ENCODE peak calls at places on chromosomes 11 and 22, in four cellular contexts. J is transverse colon, L is brain microvascular endothelial cell, F is Panc1. S is an unnamed sample. For H3K36me3, the result is how much of the 10 kb centered on the place peaks cover.

GRCh38 chr11:76445122-76446084 is 585 bp downstream of the EMSY start:
- DNase-seq in F (peak), L (peak), J (peak), S (peak)

GRCh38 chr22:37533995-37534394 is 14.8 kb upstream of the CARD10 start:
- DNase-seq in J (no peak), L (peak), F (no peak), S (peak)

GRCh38 chr11:106482920-106483761 is 405.7 kb downstream of the AASDHPPT start:
- DNase-seq in L (peak), F (peak), J (no peak), S (peak)

GRCh38 chr11:15202626-15203025 is 87.9 kb downstream of the INSC start:
- DNase-seq in J (no peak), L (no peak), F (no peak), S (no peak)

GRCh38 chr11:72641900-72642814 is 32.1 kb downstream of the PDE2A start:
- DNase-seq in F (no peak), J (peak), L (no peak), S (no peak)

GRCh38 chr22:45179276-45180049 is 15.7 kb downstream of the NUP50 start:
- DNase-seq in L (no peak), F (no peak), J (no peak), S (no peak)

GRCh38 chr11:5550440-5551095 is 2.2 kb upstream of the OR52H1 start:
- DNase-seq in F (peak), J (no peak), L (peak), S (peak)

GRCh38 chr11:47355283-47356128 is 3.0 kb upstream of the MYBPC3 start:
- DNase-seq in L (peak), J (peak), F (peak), S (peak)

GRCh38 chr11:41245704-41246398 is 213.6 kb downstream of the LRRC4C start:
- DNase-seq in J (no peak), F (no peak), L (no peak), S (no peak)

GRCh38 chr22:36457688-36458450 is 23.6 kb downstream of the TXN2 start:
- DNase-seq in L (no peak), F (no peak), J (no peak), S (no peak)

DNA sequence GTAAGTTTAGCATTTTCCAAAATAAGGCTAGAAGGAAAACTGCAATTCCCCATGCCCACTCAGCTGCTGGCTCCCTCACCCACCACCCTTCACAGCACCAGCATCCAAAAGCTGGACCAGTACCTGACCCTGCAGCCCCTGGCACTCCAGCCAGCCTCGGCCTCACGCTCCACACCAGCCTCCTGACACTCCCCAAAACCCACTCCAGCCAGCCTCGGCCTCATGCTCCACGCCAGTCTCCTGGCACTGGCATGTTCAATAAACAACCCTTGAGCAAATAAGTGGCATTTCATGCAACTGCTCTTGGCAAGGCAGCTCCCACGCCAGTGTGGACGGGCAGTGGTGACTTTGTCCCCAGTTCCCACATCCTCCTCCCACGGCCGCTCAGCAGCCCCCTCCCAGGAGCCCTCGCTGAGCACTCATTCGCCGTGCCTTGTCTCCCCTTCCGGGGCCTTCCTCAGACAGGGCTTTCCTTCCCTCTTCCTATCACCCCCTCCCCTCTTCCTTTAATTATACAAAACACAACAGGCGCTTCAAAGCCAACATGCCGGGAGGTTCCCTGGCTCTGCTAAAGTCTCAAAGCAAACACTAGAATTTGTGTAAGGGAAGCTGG is 6.9 kb downstream of the TOLLIP start:
- DNase-seq in F (no peak), J (no peak), L (no peak), S (no peak)
- H3K36me3 ChIP-seq in F (under half), J (under half), L (under half), S (under half)

DNA sequence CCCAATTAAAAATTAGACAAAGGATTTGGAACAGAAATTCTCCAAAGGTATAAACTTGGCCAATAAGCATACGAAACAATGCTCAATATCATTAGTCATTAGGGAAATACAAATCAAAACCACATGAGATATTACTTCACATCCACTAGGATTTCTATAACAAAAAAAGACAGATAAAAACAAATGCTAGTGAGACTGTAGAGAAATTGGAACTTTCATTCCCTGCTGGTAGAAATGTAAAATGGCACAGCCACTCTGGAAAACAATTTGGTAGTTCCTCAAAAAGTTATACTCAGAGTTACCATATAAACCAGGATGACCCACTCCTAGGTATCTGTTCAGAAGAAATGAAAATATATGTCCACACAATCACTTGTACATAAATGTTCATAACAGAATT is 71.6 kb downstream of the RPL27A start:
- DNase-seq in J (no peak), L (no peak), F (no peak), S (no peak)
- TF ChIP-seq CTCF in J (peak), L (no peak), F (no peak), S (no peak)

DNA sequence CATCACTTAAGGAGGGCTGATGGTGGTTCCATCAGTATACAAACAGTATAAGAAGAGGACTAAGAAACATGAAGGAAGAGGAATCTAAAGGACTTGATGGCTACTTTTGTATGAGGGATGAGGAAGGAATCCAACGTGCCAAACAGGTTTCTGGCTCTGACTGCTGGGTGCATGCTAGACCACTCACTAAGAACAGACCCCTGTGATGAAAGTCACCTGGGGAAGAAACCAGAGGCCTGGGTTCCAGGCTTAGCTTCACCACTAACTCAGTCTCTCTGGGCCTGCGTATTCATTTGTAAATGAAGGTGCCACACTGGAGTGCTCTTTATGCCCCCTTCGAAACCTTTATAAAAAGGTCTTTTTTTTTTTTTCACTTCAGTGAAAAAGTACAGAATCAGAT is 55.1 kb downstream of the AAMDC start:
- DNase-seq in L (no peak), J (no peak), F (no peak), S (no peak)
- H3K36me3 ChIP-seq in L (under half), J (under half), F (under half), S (under half)

DNA sequence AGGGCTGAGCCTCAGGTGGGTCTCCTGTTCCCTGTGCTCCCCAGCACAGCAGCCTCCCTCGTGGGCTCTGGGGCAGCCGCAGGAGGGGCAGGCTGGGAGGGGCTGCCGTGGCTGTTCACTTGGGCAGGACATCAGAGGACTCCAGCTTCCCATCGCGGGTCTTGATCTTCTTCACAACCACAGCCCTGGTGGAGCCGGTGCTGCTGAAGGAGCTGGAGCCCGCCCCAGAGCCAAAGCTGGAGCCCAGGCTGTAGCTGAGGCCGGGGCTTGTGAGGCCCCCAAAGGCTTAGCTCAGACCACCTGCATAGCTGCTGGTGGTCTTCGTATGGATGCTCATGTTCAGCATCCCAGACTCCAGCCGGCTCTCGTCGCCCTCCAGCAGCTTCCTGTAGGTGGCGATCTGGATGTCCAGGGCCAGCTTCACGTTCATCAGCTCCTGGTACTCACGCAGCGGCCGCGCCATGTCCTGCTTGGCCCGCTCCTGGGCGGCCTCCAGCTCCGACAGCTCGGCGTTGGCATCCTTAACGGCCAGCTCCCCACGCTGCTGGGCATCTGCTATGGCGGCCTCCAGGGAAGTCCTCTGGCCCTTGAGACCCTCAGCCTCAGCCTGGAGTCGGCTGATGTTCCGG is 126.1 kb downstream of the NECTIN1 start:
- DNase-seq in J (no peak), L (no peak), F (no peak), S (no peak)
- TF ChIP-seq CTCF in J (no peak), L (peak), F (peak), S (no peak)

GRCh38 chr22:31281733-31282132 is 10.6 kb downstream of the PIK3IP1 start:
- DNase-seq in F (no peak), L (no peak), J (no peak), S (no peak)
- H3K36me3 ChIP-seq in F (under half), L (under half), J (half or more), S (under half)

GRCh38 chr11:27020736-27021135 is 19.9 kb upstream of the BBOX1 start:
- DNase-seq in J (no peak), L (no peak), F (no peak), S (no peak)

GRCh38 chr11:27024865-27025264 is 15.8 kb upstream of the BBOX1 start:
- DNase-seq in F (no peak), J (no peak), L (no peak), S (no peak)

GRCh38 chr11:27013741-27014415 is 20.0 kb downstream of the FIBIN start:
- DNase-seq in L (peak), F (no peak), J (no peak), S (no peak)

GRCh38 chr11:27022659-27023251 is 17.9 kb upstream of the BBOX1 start:
- DNase-seq in F (no peak), J (no peak), L (no peak), S (no peak)

DNA sequence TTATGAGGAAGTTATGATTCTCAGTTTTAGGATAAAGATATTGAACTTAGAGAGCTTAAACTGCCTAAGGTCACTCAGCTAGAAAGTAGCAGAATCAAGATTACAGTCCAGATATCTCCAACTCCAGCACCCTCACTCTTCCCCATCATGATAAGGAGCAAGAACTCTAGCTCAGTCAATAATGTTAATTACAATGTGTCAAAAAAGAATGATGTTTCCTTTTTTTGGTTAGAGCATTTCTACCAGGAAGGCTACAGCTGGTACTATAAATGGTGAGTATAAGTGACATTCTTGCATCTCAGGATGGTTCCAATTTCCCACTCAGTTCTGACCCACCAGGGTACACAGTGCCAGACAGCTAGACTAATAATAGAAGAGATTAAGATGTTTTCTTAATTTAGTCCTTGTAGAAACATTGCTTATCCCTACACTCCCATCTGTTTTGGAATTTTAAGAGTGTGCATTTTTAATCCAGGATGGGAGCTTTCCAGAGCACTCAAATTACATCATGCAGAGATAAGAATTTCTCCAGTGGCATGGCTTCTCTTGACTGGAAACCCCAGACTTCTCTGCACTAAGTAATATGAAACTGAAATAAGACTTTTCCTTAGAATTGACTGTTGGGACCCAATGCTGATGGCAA is 21.6 kb upstream of the BBOX1 start:
- DNase-seq in F (no peak), L (no peak), J (no peak), S (no peak)
- TF ChIP-seq CTCF in F (no peak), L (no peak), J (no peak), S (no peak)

S was measured in kidney epithelial cell.